ENCODE peak calls at places on chromosomes 13 and 19, in four cellular contexts. One of them, this sample, is unnamed.

GRCh38 chr19:13043285-13043684 is 48.0 kb downstream of the NFIX start:
- DNase-seq in mammary epithelial cell: no peak
- DNase-seq in uterus: no peak
- DNase-seq in colonic mucosa: no peak
- DNase-seq in this sample: no peak

GRCh38 chr19:31099470-31100190 is 249.6 kb downstream of the TSHZ3 start:
- DNase-seq in mammary epithelial cell: no peak
- DNase-seq in uterus: no peak
- DNase-seq in colonic mucosa: no peak
- DNase-seq in this sample: no peak

GRCh38 chr13:90830782-90831181 is 516.7 kb upstream of the MIR17HG start:
- DNase-seq in mammary epithelial cell: no peak
- DNase-seq in uterus: no peak
- DNase-seq in colonic mucosa: no peak
- DNase-seq in this sample: no peak

GRCh38 chr13:39273953-39274352 is 235.7 kb downstream of the NHLRC3 start:
- DNase-seq in mammary epithelial cell: no peak
- DNase-seq in uterus: no peak
- DNase-seq in colonic mucosa: peak; percentile 27
- DNase-seq in this sample: peak; percentile 67

GRCh38 chr13:45456196-45456972 is 8.4 kb upstream of the COG3 start:
- DNase-seq in mammary epithelial cell: peak; percentile 87
- DNase-seq in uterus: no peak
- DNase-seq in colonic mucosa: no peak
- DNase-seq in this sample: no peak

GRCh38 chr13:99255241-99255640 is 2.9 kb downstream of the GPR18 start:
- DNase-seq in mammary epithelial cell: no peak
- DNase-seq in uterus: no peak
- DNase-seq in colonic mucosa: no peak
- DNase-seq in this sample: no peak

GRCh38 chr19:6683971-6684370 is 14.0 kb upstream of the TNFSF14 start:
- DNase-seq in mammary epithelial cell: no peak
- DNase-seq in uterus: no peak
- DNase-seq in colonic mucosa: no peak
- DNase-seq in this sample: no peak

GRCh38 chr13:21853779-21854178 is 182.9 kb downstream of the FGF9 start:
- DNase-seq in mammary epithelial cell: no peak
- DNase-seq in uterus: no peak
- DNase-seq in colonic mucosa: no peak
- DNase-seq in this sample: no peak

GRCh38 chr13:28655566-28655965 is 3.4 kb upstream of the POMP start:
- DNase-seq in mammary epithelial cell: peak; percentile 46
- DNase-seq in uterus: no peak
- DNase-seq in colonic mucosa: no peak
- DNase-seq in this sample: no peak

GRCh38 chr13:33262069-33262487 is 23.5 kb downstream of the STARD13 start:
- DNase-seq in mammary epithelial cell: peak; percentile 91
- DNase-seq in uterus: peak; percentile 65
- DNase-seq in colonic mucosa: peak; percentile 32
- DNase-seq in this sample: peak; percentile 89

GRCh38 chr19:43555185-43555770 is 20.0 kb downstream of the XRCC1 start:
- DNase-seq in mammary epithelial cell: peak; percentile 53
- DNase-seq in uterus: peak; percentile 60
- DNase-seq in colonic mucosa: peak; percentile 86
- DNase-seq in this sample: peak; percentile 97

GRCh38 chr19:48608798-48609263 is 2.3 kb downstream of the SPACA4 start:
- DNase-seq in mammary epithelial cell: no peak
- DNase-seq in uterus: no peak
- DNase-seq in colonic mucosa: peak; percentile 60
- DNase-seq in this sample: peak; percentile 87

GRCh38 chr13:49457221-49457620 is 13.1 kb downstream of the SETDB2 start:
- DNase-seq in mammary epithelial cell: no peak
- DNase-seq in uterus: no peak
- DNase-seq in colonic mucosa: no peak
- DNase-seq in this sample: no peak

GRCh38 chr19:12939292-12939606 is 840 bp downstream of the CALR start:
- DNase-seq in mammary epithelial cell: peak; percentile 44
- DNase-seq in uterus: no peak
- DNase-seq in colonic mucosa: no peak
- DNase-seq in this sample: no peak

GRCh38 chr13:102402292-102402691 is 444 bp upstream of the FGF14 start:
- DNase-seq in mammary epithelial cell: no peak
- DNase-seq in uterus: peak; percentile 23
- DNase-seq in colonic mucosa: no peak
- DNase-seq in this sample: peak; percentile 87

GRCh38 chr19:10975374-10976036 is 14.7 kb downstream of the SMARCA4 start:
- DNase-seq in mammary epithelial cell: no peak
- DNase-seq in uterus: peak; percentile 64
- DNase-seq in colonic mucosa: peak; percentile 36
- DNase-seq in this sample: no peak

GRCh38 chr13:50909605-50910482 is at the start of gene RNASEH2B:
- DNase-seq in mammary epithelial cell: peak; percentile 40
- DNase-seq in uterus: peak; percentile 57
- DNase-seq in colonic mucosa: peak; percentile 67
- DNase-seq in this sample: peak; percentile 89

GRCh38 chr13:73715114-73715909 is 418.9 kb downstream of the KLF12 start:
- DNase-seq in mammary epithelial cell: peak; percentile 12
- DNase-seq in uterus: no peak
- DNase-seq in colonic mucosa: no peak
- DNase-seq in this sample: no peak

GRCh38 chr19:7505682-7506384 is 10.1 kb upstream of the ZNF358 start:
- DNase-seq in mammary epithelial cell: no peak
- DNase-seq in uterus: no peak
- DNase-seq in colonic mucosa: no peak
- DNase-seq in this sample: peak; percentile 93

GRCh38 chr13:19148561-19148960 is 33.1 kb downstream of the TUBA3C start:
- DNase-seq in mammary epithelial cell: no peak
- DNase-seq in uterus: no peak
- DNase-seq in colonic mucosa: no peak
- DNase-seq in this sample: no peak

GRCh38 chr13:37531054-37531453 is 67.5 kb downstream of the POSTN start:
- DNase-seq in mammary epithelial cell: no peak
- DNase-seq in uterus: no peak
- DNase-seq in colonic mucosa: no peak
- DNase-seq in this sample: no peak

GRCh38 chr19:46537136-46538097 is 41.8 kb upstream of the PNMA8B start:
- DNase-seq in mammary epithelial cell: peak; percentile 17
- DNase-seq in uterus: no peak
- DNase-seq in colonic mucosa: peak; percentile 67
- DNase-seq in this sample: peak; percentile 85

GRCh38 chr19:19627716-19628498 is at the start of gene LPAR2:
- DNase-seq in mammary epithelial cell: peak; percentile 53
- DNase-seq in uterus: no peak
- DNase-seq in colonic mucosa: peak; percentile 76
- DNase-seq in this sample: peak; percentile 89

GRCh38 chr13:28564030-28564429 is 69.1 kb upstream of the FLT1 start:
- DNase-seq in mammary epithelial cell: peak; percentile 74
- DNase-seq in uterus: no peak
- DNase-seq in colonic mucosa: peak; percentile 80
- DNase-seq in this sample: no peak

GRCh38 chr19:41545547-41545946 is 30.4 kb upstream of the CEACAM21 start:
- DNase-seq in mammary epithelial cell: no peak
- DNase-seq in uterus: no peak
- DNase-seq in colonic mucosa: no peak
- DNase-seq in this sample: no peak

GRCh38 chr19:45638930-45639729 is at the start of gene EML2:
- DNase-seq in mammary epithelial cell: peak; percentile 45
- DNase-seq in uterus: no peak
- DNase-seq in colonic mucosa: peak; percentile 78
- DNase-seq in this sample: peak; percentile 95

DNA sequence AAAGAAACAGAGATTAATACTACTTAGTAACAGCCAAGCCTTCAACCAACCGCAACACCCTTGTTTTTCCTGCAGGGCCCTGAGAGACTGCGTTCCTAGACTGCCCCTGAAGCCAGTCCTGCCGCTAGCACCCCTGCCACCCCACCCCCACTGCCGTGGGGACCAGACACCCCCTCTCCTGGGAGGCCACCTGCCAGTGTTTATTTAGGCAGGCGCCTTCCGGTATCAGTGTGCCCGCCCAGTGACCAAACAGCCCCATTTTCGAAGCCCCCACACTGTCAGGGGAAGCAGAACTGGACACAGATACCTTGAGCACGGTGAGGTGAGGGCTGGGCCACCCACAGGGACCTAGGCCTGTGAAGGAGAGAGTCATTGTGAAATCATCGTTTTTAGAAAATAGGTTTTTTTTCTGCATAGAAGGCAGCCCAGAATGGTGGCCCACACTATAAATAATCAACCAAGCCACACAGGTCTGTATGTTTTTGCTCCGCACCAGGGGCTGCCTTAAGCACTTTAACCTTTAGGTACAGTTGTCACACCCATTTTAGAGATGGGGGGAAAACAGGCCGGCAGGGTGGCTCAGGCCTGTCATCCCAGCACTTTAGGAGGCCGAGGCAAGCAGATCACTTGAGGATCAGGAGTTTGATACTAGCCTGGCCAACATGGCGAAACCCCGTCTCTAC is 3.5 kb upstream of the TLE5 start:
- DNase-seq in mammary epithelial cell: no peak
- DNase-seq in uterus: no peak
- DNase-seq in colonic mucosa: peak; percentile 46
- DNase-seq in this sample: no peak
- H3K4me3 ChIP-seq in mammary epithelial cell: no peak overlapping the region
- H3K4me3 ChIP-seq in uterus: no peak overlapping the region
- H3K4me3 ChIP-seq in colonic mucosa: no peak overlapping the region
- H3K4me3 ChIP-seq in this sample: no peak overlapping the region

GRCh38 chr13:67390462-67391093 is 160.4 kb upstream of the PCDH9 start:
- DNase-seq in mammary epithelial cell: no peak
- DNase-seq in uterus: no peak
- DNase-seq in colonic mucosa: no peak
- DNase-seq in this sample: no peak

GRCh38 chr13:67392014-67392413 is 161.9 kb upstream of the PCDH9 start:
- DNase-seq in mammary epithelial cell: no peak
- DNase-seq in uterus: no peak
- DNase-seq in colonic mucosa: no peak
- DNase-seq in this sample: no peak

DNA sequence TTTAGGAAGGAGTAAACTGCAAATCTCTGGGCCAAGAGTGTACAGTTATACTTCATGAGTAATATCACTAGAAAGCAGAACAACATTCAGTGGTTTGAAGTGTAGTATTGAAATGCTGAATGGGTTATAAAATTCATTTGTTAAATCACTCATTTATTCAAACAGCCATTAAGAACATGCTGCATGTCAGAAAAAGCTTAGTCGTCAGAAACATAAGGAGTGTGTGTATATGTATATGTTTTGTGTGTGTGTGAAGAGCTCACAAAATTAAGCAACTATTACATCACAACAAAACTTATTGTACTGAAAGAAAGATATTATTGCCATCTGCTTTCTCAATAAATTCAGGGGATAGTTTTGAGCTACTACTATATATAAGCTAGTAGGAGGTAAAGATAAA is 165.4 kb upstream of the PCDH9 start:
- DNase-seq in mammary epithelial cell: no peak
- DNase-seq in uterus: no peak
- DNase-seq in colonic mucosa: no peak
- DNase-seq in this sample: no peak
- TF ChIP-seq CTCF in mammary epithelial cell: no peak
- TF ChIP-seq CTCF in uterus: no peak
- TF ChIP-seq CTCF in colonic mucosa: no peak
- TF ChIP-seq CTCF in this sample: no peak

GRCh38 chr19:56089344-56089743 is 31.8 kb downstream of the ZNF787 start:
- DNase-seq in mammary epithelial cell: no peak
- DNase-seq in uterus: no peak
- DNase-seq in colonic mucosa: no peak
- DNase-seq in this sample: peak; percentile 47

GRCh38 chr19:56091751-56092546 is 29.1 kb downstream of the ZNF787 start:
- DNase-seq in mammary epithelial cell: peak; percentile 89
- DNase-seq in uterus: no peak
- DNase-seq in colonic mucosa: no peak
- DNase-seq in this sample: peak; percentile 43

GRCh38 chr19:56092685-56093631 is 28.1 kb downstream of the ZNF787 start:
- DNase-seq in mammary epithelial cell: no peak
- DNase-seq in uterus: no peak
- DNase-seq in colonic mucosa: peak; percentile 16
- DNase-seq in this sample: no peak

GRCh38 chr19:56088454-56089215 is 32.5 kb downstream of the ZNF787 start:
- DNase-seq in mammary epithelial cell: no peak
- DNase-seq in uterus: no peak
- DNase-seq in colonic mucosa: no peak
- DNase-seq in this sample: peak; percentile 49

DNA sequence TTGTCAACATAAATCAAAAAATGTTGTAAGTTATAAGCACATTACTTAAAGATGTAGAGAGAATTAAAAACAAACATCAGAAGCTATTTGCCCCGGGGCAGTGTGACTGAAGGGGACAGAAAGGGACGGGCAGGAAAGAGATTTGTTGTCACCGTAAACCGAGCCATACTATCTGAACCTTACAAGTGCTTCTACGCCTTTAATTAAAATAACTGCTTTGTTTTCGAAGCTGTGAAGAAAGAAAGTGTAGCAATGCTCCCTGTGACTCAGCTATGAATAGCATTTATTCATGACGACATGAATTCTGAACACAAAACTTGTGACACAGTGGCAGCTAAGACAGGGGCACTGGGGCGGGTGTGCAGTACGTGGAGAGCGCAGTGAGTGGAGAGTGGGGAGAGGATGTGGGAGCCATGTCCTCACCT is 30.0 kb downstream of the ZNF787 start:
- DNase-seq in mammary epithelial cell: peak; percentile 90
- DNase-seq in uterus: no peak
- DNase-seq in colonic mucosa: no peak
- DNase-seq in this sample: no peak
- H3K27ac ChIP-seq in mammary epithelial cell: peak overlapping the region; percentile 92
- H3K27ac ChIP-seq in uterus: no peak overlapping the region
- H3K27ac ChIP-seq in colonic mucosa: no peak overlapping the region
- H3K27ac ChIP-seq in this sample: no peak overlapping the region

GRCh38 chr19:39403331-39404312 is 3.0 kb upstream of the ZFP36 start:
- DNase-seq in mammary epithelial cell: peak; percentile 93
- DNase-seq in uterus: peak; percentile 100
- DNase-seq in colonic mucosa: peak; percentile 97
- DNase-seq in this sample: peak; percentile 92

GRCh38 chr19:39402417-39403297 is 4.0 kb upstream of the ZFP36 start:
- DNase-seq in mammary epithelial cell: peak; percentile 85
- DNase-seq in uterus: peak; percentile 98
- DNase-seq in colonic mucosa: peak; percentile 93
- DNase-seq in this sample: peak; percentile 97

GRCh38 chr19:39399684-39400465 is 6.8 kb upstream of the ZFP36 start:
- DNase-seq in mammary epithelial cell: no peak
- DNase-seq in uterus: no peak
- DNase-seq in colonic mucosa: no peak
- DNase-seq in this sample: no peak

GRCh38 chr19:39400997-39401548 is 5.6 kb upstream of the ZFP36 start:
- DNase-seq in mammary epithelial cell: no peak
- DNase-seq in uterus: no peak
- DNase-seq in colonic mucosa: no peak
- DNase-seq in this sample: no peak

GRCh38 chr19:39401549-39402416 is 4.9 kb upstream of the ZFP36 start:
- DNase-seq in mammary epithelial cell: peak; percentile 94
- DNase-seq in uterus: peak; percentile 59
- DNase-seq in colonic mucosa: peak; percentile 87
- DNase-seq in this sample: peak; percentile 73
- H3K4me3 ChIP-seq in mammary epithelial cell: no peak overlapping the region
- H3K4me3 ChIP-seq in uterus: peak overlapping the region; percentile 47
- H3K4me3 ChIP-seq in colonic mucosa: no peak overlapping the region
- H3K4me3 ChIP-seq in this sample: peak overlapping the region; percentile 76

GRCh38 chr13:42883771-42884170 is 102.4 kb downstream of the FAM216B start:
- DNase-seq in mammary epithelial cell: peak; percentile 25
- DNase-seq in uterus: no peak
- DNase-seq in colonic mucosa: peak; percentile 23
- DNase-seq in this sample: peak; percentile 56
- TF ChIP-seq CTCF in mammary epithelial cell: peak; percentile 29
- TF ChIP-seq CTCF in uterus: no peak
- TF ChIP-seq CTCF in colonic mucosa: no peak
- TF ChIP-seq CTCF in this sample: peak; percentile 37

This sample was measured in endodermal cell.